ENCODE peak calls at places on chromosome X, in five cellular contexts. One of them, this sample, is unnamed.

GRCh38 chrX:40267334-40268118 is 169.8 kb upstream of the BCOR start:
- DNase-seq in NCI-H1105: no peak
- DNase-seq in lower leg skin: no peak
- DNase-seq in heart left ventricle: peak; percentile 54
- DNase-seq in HFF-Myc: no peak
- DNase-seq in this sample: no peak

GRCh38 chrX:20026278-20026677 is 35.4 kb upstream of the BCLAF3 start:
- DNase-seq in heart left ventricle: no peak
- DNase-seq in HFF-Myc: peak; percentile 10
- DNase-seq in lower leg skin: no peak
- DNase-seq in NCI-H1105: no peak
- DNase-seq in this sample: no peak

GRCh38 chrX:80021611-80022010 is 7.1 kb downstream of the TBX22 start:
- DNase-seq in NCI-H1105: no peak
- DNase-seq in HFF-Myc: no peak
- DNase-seq in heart left ventricle: no peak
- DNase-seq in lower leg skin: no peak
- DNase-seq in this sample: no peak

GRCh38 chrX:120759685-120760084 is 116.0 kb downstream of the CT47B1 start:
- DNase-seq in lower leg skin: no peak
- DNase-seq in HFF-Myc: no peak
- DNase-seq in heart left ventricle: no peak
- DNase-seq in NCI-H1105: no peak
- DNase-seq in this sample: no peak

GRCh38 chrX:129445436-129445835 is 77.9 kb downstream of the SMARCA1 start:
- DNase-seq in NCI-H1105: no peak
- DNase-seq in HFF-Myc: no peak
- DNase-seq in lower leg skin: no peak
- DNase-seq in heart left ventricle: no peak
- DNase-seq in this sample: no peak

GRCh38 chrX:33908898-33909297 is 223.2 kb downstream of the FAM47A start:
- DNase-seq in lower leg skin: no peak
- DNase-seq in HFF-Myc: no peak
- DNase-seq in heart left ventricle: no peak
- DNase-seq in NCI-H1105: no peak
- DNase-seq in this sample: no peak

GRCh38 chrX:7390446-7390845 is 242.5 kb upstream of the PUDP start:
- DNase-seq in heart left ventricle: no peak
- DNase-seq in lower leg skin: no peak
- DNase-seq in NCI-H1105: no peak
- DNase-seq in HFF-Myc: no peak
- DNase-seq in this sample: no peak

GRCh38 chrX:131802836-131803626 is 220.1 kb upstream of the STK26 start:
- DNase-seq in heart left ventricle: peak; percentile 78
- DNase-seq in HFF-Myc: no peak
- DNase-seq in lower leg skin: peak; percentile 89
- DNase-seq in NCI-H1105: peak; percentile 4
- DNase-seq in this sample: peak; percentile 80

GRCh38 chrX:49225858-49226257 is 7.3 kb downstream of the CACNA1F start:
- DNase-seq in lower leg skin: no peak
- DNase-seq in HFF-Myc: no peak
- DNase-seq in NCI-H1105: no peak
- DNase-seq in heart left ventricle: no peak
- DNase-seq in this sample: no peak

GRCh38 chrX:72101597-72102037 is 30.1 kb downstream of the RTL5 start:
- DNase-seq in HFF-Myc: no peak
- DNase-seq in NCI-H1105: no peak
- DNase-seq in heart left ventricle: no peak
- DNase-seq in lower leg skin: peak; percentile 81
- DNase-seq in this sample: no peak

GRCh38 chrX:103864886-103865534 is 33.0 kb upstream of the RAB9B start:
- DNase-seq in heart left ventricle: no peak
- DNase-seq in NCI-H1105: no peak
- DNase-seq in lower leg skin: no peak
- DNase-seq in HFF-Myc: no peak
- DNase-seq in this sample: no peak

GRCh38 chrX:17736478-17736855 is 826 bp upstream of the SCML1 start:
- DNase-seq in heart left ventricle: no peak
- DNase-seq in HFF-Myc: no peak
- DNase-seq in lower leg skin: no peak
- DNase-seq in NCI-H1105: no peak
- DNase-seq in this sample: no peak

GRCh38 chrX:107721966-107722707 is 53.5 kb downstream of the TSC22D3 start:
- DNase-seq in heart left ventricle: no peak
- DNase-seq in lower leg skin: no peak
- DNase-seq in HFF-Myc: no peak
- DNase-seq in NCI-H1105: no peak
- DNase-seq in this sample: no peak

GRCh38 chrX:150587585-150588503 is 19.4 kb downstream of the MTM1 start:
- DNase-seq in NCI-H1105: no peak
- DNase-seq in lower leg skin: no peak
- DNase-seq in HFF-Myc: no peak
- DNase-seq in heart left ventricle: no peak
- DNase-seq in this sample: no peak

GRCh38 chrX:28010875-28011274 is 29.6 kb upstream of the DCAF8L1 start:
- DNase-seq in heart left ventricle: no peak
- DNase-seq in HFF-Myc: no peak
- DNase-seq in lower leg skin: no peak
- DNase-seq in NCI-H1105: no peak
- DNase-seq in this sample: no peak

GRCh38 chrX:41982966-41983365 is 59.6 kb upstream of the CASK start:
- DNase-seq in HFF-Myc: no peak
- DNase-seq in heart left ventricle: no peak
- DNase-seq in NCI-H1105: no peak
- DNase-seq in lower leg skin: no peak
- DNase-seq in this sample: no peak

GRCh38 chrX:107718156-107718621 is 57.4 kb downstream of the TSC22D3 start:
- DNase-seq in HFF-Myc: peak; percentile 33
- DNase-seq in heart left ventricle: peak; percentile 56
- DNase-seq in lower leg skin: peak; percentile 95
- DNase-seq in NCI-H1105: peak; percentile 58
- DNase-seq in this sample: peak; percentile 87

GRCh38 chrX:136147966-136148365 is 633 bp downstream of the FHL1 start:
- DNase-seq in HFF-Myc: no peak
- DNase-seq in NCI-H1105: no peak
- DNase-seq in lower leg skin: no peak
- DNase-seq in heart left ventricle: no peak
- DNase-seq in this sample: no peak

GRCh38 chrX:139738581-139738980 is 30.6 kb upstream of the MCF2 start:
- DNase-seq in heart left ventricle: no peak
- DNase-seq in HFF-Myc: no peak
- DNase-seq in lower leg skin: no peak
- DNase-seq in NCI-H1105: no peak
- DNase-seq in this sample: no peak

GRCh38 chrX:112846114-112846513 is 5.5 kb upstream of the AMOT start:
- DNase-seq in NCI-H1105: no peak
- DNase-seq in lower leg skin: no peak
- DNase-seq in HFF-Myc: no peak
- DNase-seq in heart left ventricle: no peak
- DNase-seq in this sample: no peak

GRCh38 chrX:39158801-39159657 is 357.8 kb downstream of the MID1IP1 start:
- DNase-seq in NCI-H1105: peak; percentile 57
- DNase-seq in lower leg skin: peak; percentile 26
- DNase-seq in HFF-Myc: no peak
- DNase-seq in heart left ventricle: no peak
- DNase-seq in this sample: no peak

GRCh38 chrX:69024931-69025330 is 140.3 kb downstream of the PJA1 start:
- DNase-seq in lower leg skin: peak; percentile 93
- DNase-seq in NCI-H1105: no peak
- DNase-seq in heart left ventricle: peak; percentile 81
- DNase-seq in HFF-Myc: no peak
- DNase-seq in this sample: peak; percentile 56

GRCh38 chrX:47649302-47649701 is 1.1 kb downstream of the ELK1 start:
- DNase-seq in NCI-H1105: no peak
- DNase-seq in heart left ventricle: no peak
- DNase-seq in lower leg skin: no peak
- DNase-seq in HFF-Myc: no peak
- DNase-seq in this sample: no peak